ENCODE peak calls at places on chromosomes 13 and 19, in ten cellular contexts. One of them, this sample, is unnamed.

GRCh38 chr19:45508931-45509691 is 1.8 kb downstream of the VASP start:
- DNase-seq in Calu3: peak
- DNase-seq in breast epithelium: peak
- DNase-seq in left ventricle myocardium inferior: peak
- DNase-seq in RWPE1: peak
- DNase-seq in colonic mucosa: peak
- DNase-seq in heart right ventricle: peak
- DNase-seq in A549: peak
- DNase-seq in cardiac muscle cell: peak
- DNase-seq in foreskin fibroblast: peak
- DNase-seq in this sample: peak

GRCh38 chr13:27917121-27917947 is 2.5 kb upstream of the PDX1 start:
- DNase-seq in heart right ventricle: no peak
- DNase-seq in RWPE1: no peak
- DNase-seq in cardiac muscle cell: no peak
- DNase-seq in foreskin fibroblast: no peak
- DNase-seq in A549: no peak
- DNase-seq in colonic mucosa: no peak
- DNase-seq in Calu3: no peak
- DNase-seq in breast epithelium: no peak
- DNase-seq in left ventricle myocardium inferior: no peak
- DNase-seq in this sample: peak

GRCh38 chr19:38144667-38145066 is 79.4 kb downstream of the DPF1 start:
- DNase-seq in breast epithelium: no peak
- DNase-seq in left ventricle myocardium inferior: no peak
- DNase-seq in colonic mucosa: no peak
- DNase-seq in A549: no peak
- DNase-seq in cardiac muscle cell: no peak
- DNase-seq in Calu3: no peak
- DNase-seq in foreskin fibroblast: no peak
- DNase-seq in heart right ventricle: no peak
- DNase-seq in RWPE1: no peak
- DNase-seq in this sample: no peak

GRCh38 chr13:79374578-79374977 is 31.5 kb downstream of the RBM26 start:
- DNase-seq in Calu3: no peak
- DNase-seq in colonic mucosa: no peak
- DNase-seq in RWPE1: no peak
- DNase-seq in breast epithelium: no peak
- DNase-seq in A549: no peak
- DNase-seq in foreskin fibroblast: no peak
- DNase-seq in left ventricle myocardium inferior: no peak
- DNase-seq in heart right ventricle: no peak
- DNase-seq in cardiac muscle cell: no peak
- DNase-seq in this sample: no peak

GRCh38 chr19:35509018-35509652 is 4.3 kb downstream of the DMKN start:
- DNase-seq in colonic mucosa: peak
- DNase-seq in foreskin fibroblast: no peak
- DNase-seq in RWPE1: peak
- DNase-seq in heart right ventricle: no peak
- DNase-seq in left ventricle myocardium inferior: no peak
- DNase-seq in Calu3: peak
- DNase-seq in cardiac muscle cell: peak
- DNase-seq in A549: no peak
- DNase-seq in breast epithelium: no peak
- DNase-seq in this sample: no peak

GRCh38 chr13:27967736-27968315 is 1.3 kb downstream of the CDX2 start:
- DNase-seq in cardiac muscle cell: no peak
- DNase-seq in left ventricle myocardium inferior: no peak
- DNase-seq in Calu3: no peak
- DNase-seq in RWPE1: no peak
- DNase-seq in A549: no peak
- DNase-seq in breast epithelium: no peak
- DNase-seq in heart right ventricle: no peak
- DNase-seq in foreskin fibroblast: no peak
- DNase-seq in colonic mucosa: no peak
- DNase-seq in this sample: peak

GRCh38 chr13:50152655-50153309 is 137.5 kb downstream of the KCNRG start:
- DNase-seq in RWPE1: no peak
- DNase-seq in A549: no peak
- DNase-seq in heart right ventricle: no peak
- DNase-seq in colonic mucosa: no peak
- DNase-seq in breast epithelium: no peak
- DNase-seq in foreskin fibroblast: no peak
- DNase-seq in left ventricle myocardium inferior: no peak
- DNase-seq in cardiac muscle cell: no peak
- DNase-seq in Calu3: no peak
- DNase-seq in this sample: no peak

GRCh38 chr13:71718931-71719330 is 148.1 kb downstream of the DACH1 start:
- DNase-seq in cardiac muscle cell: no peak
- DNase-seq in breast epithelium: no peak
- DNase-seq in colonic mucosa: no peak
- DNase-seq in Calu3: no peak
- DNase-seq in left ventricle myocardium inferior: no peak
- DNase-seq in RWPE1: no peak
- DNase-seq in heart right ventricle: no peak
- DNase-seq in foreskin fibroblast: no peak
- DNase-seq in A549: no peak
- DNase-seq in this sample: no peak

GRCh38 chr13:97346561-97347254 is 87.3 kb upstream of the RAP2A start:
- DNase-seq in A549: no peak
- DNase-seq in RWPE1: no peak
- DNase-seq in heart right ventricle: no peak
- DNase-seq in cardiac muscle cell: no peak
- DNase-seq in foreskin fibroblast: no peak
- DNase-seq in left ventricle myocardium inferior: no peak
- DNase-seq in breast epithelium: no peak
- DNase-seq in colonic mucosa: no peak
- DNase-seq in Calu3: no peak
- DNase-seq in this sample: no peak

GRCh38 chr13:45474584-45475454 is 10.1 kb downstream of the COG3 start:
- DNase-seq in heart right ventricle: no peak
- DNase-seq in foreskin fibroblast: no peak
- DNase-seq in A549: no peak
- DNase-seq in cardiac muscle cell: no peak
- DNase-seq in RWPE1: no peak
- DNase-seq in Calu3: no peak
- DNase-seq in breast epithelium: no peak
- DNase-seq in left ventricle myocardium inferior: no peak
- DNase-seq in colonic mucosa: no peak
- DNase-seq in this sample: no peak

GRCh38 chr19:52936151-52936957 is 13.1 kb upstream of the ZNF888 start:
- DNase-seq in heart right ventricle: no peak
- DNase-seq in RWPE1: no peak
- DNase-seq in cardiac muscle cell: no peak
- DNase-seq in A549: no peak
- DNase-seq in Calu3: peak
- DNase-seq in left ventricle myocardium inferior: no peak
- DNase-seq in foreskin fibroblast: no peak
- DNase-seq in breast epithelium: no peak
- DNase-seq in colonic mucosa: peak
- DNase-seq in this sample: no peak

GRCh38 chr19:48967346-48968178 is 2.5 kb downstream of the FTL start:
- DNase-seq in foreskin fibroblast: peak
- DNase-seq in RWPE1: no peak
- DNase-seq in heart right ventricle: no peak
- DNase-seq in A549: peak
- DNase-seq in cardiac muscle cell: no peak
- DNase-seq in Calu3: no peak
- DNase-seq in left ventricle myocardium inferior: peak
- DNase-seq in colonic mucosa: no peak
- DNase-seq in breast epithelium: no peak
- DNase-seq in this sample: no peak

GRCh38 chr13:33459702-33460101 is 174.1 kb upstream of the STARD13 start:
- DNase-seq in foreskin fibroblast: no peak
- DNase-seq in colonic mucosa: no peak
- DNase-seq in left ventricle myocardium inferior: no peak
- DNase-seq in A549: no peak
- DNase-seq in Calu3: no peak
- DNase-seq in cardiac muscle cell: no peak
- DNase-seq in breast epithelium: no peak
- DNase-seq in heart right ventricle: no peak
- DNase-seq in RWPE1: no peak
- DNase-seq in this sample: no peak

GRCh38 chr19:16628984-16629691 is 1.1 kb upstream of the MED26 start:
- DNase-seq in Calu3: no peak
- DNase-seq in left ventricle myocardium inferior: peak
- DNase-seq in A549: no peak
- DNase-seq in breast epithelium: no peak
- DNase-seq in heart right ventricle: peak
- DNase-seq in colonic mucosa: peak
- DNase-seq in foreskin fibroblast: peak
- DNase-seq in RWPE1: peak
- DNase-seq in cardiac muscle cell: no peak
- DNase-seq in this sample: no peak

GRCh38 chr13:50030315-50030714 is 15.1 kb downstream of the KCNRG start:
- DNase-seq in breast epithelium: no peak
- DNase-seq in RWPE1: no peak
- DNase-seq in foreskin fibroblast: no peak
- DNase-seq in cardiac muscle cell: no peak
- DNase-seq in A549: no peak
- DNase-seq in heart right ventricle: no peak
- DNase-seq in colonic mucosa: no peak
- DNase-seq in Calu3: no peak
- DNase-seq in left ventricle myocardium inferior: no peak
- DNase-seq in this sample: no peak

GRCh38 chr19:7197760-7198696 is 96.2 kb downstream of the INSR start:
- DNase-seq in foreskin fibroblast: peak
- DNase-seq in colonic mucosa: peak
- DNase-seq in cardiac muscle cell: peak
- DNase-seq in Calu3: peak
- DNase-seq in heart right ventricle: peak
- DNase-seq in RWPE1: peak
- DNase-seq in breast epithelium: peak
- DNase-seq in A549: peak
- DNase-seq in left ventricle myocardium inferior: peak
- DNase-seq in this sample: peak
- TF ChIP-seq CTCF in foreskin fibroblast: no peak
- TF ChIP-seq CTCF in colonic mucosa: no peak
- TF ChIP-seq CTCF in cardiac muscle cell: peak
- TF ChIP-seq CTCF in Calu3: no peak
- TF ChIP-seq CTCF in heart right ventricle: no peak
- TF ChIP-seq CTCF in RWPE1: no peak
- TF ChIP-seq CTCF in breast epithelium: peak
- TF ChIP-seq CTCF in A549: no peak
- TF ChIP-seq CTCF in left ventricle myocardium inferior: peak
- TF ChIP-seq CTCF in this sample: peak

GRCh38 chr13:40994581-40995230 is 24.4 kb downstream of the ELF1 start:
- DNase-seq in colonic mucosa: no peak
- DNase-seq in foreskin fibroblast: no peak
- DNase-seq in heart right ventricle: no peak
- DNase-seq in left ventricle myocardium inferior: no peak
- DNase-seq in cardiac muscle cell: no peak
- DNase-seq in Calu3: no peak
- DNase-seq in A549: no peak
- DNase-seq in RWPE1: no peak
- DNase-seq in breast epithelium: no peak
- DNase-seq in this sample: no peak

GRCh38 chr13:40993987-40994386 is 25.1 kb downstream of the ELF1 start:
- DNase-seq in breast epithelium: no peak
- DNase-seq in heart right ventricle: no peak
- DNase-seq in Calu3: peak
- DNase-seq in cardiac muscle cell: no peak
- DNase-seq in left ventricle myocardium inferior: no peak
- DNase-seq in colonic mucosa: peak
- DNase-seq in A549: no peak
- DNase-seq in foreskin fibroblast: no peak
- DNase-seq in RWPE1: peak
- DNase-seq in this sample: no peak

GRCh38 chr13:40993119-40993518 is 26.0 kb downstream of the ELF1 start:
- DNase-seq in A549: no peak
- DNase-seq in breast epithelium: no peak
- DNase-seq in heart right ventricle: no peak
- DNase-seq in colonic mucosa: no peak
- DNase-seq in left ventricle myocardium inferior: no peak
- DNase-seq in Calu3: no peak
- DNase-seq in RWPE1: no peak
- DNase-seq in foreskin fibroblast: no peak
- DNase-seq in cardiac muscle cell: no peak
- DNase-seq in this sample: no peak

GRCh38 chr13:40995997-40996396 is 23.1 kb downstream of the ELF1 start:
- DNase-seq in left ventricle myocardium inferior: no peak
- DNase-seq in A549: no peak
- DNase-seq in colonic mucosa: no peak
- DNase-seq in heart right ventricle: no peak
- DNase-seq in Calu3: no peak
- DNase-seq in foreskin fibroblast: no peak
- DNase-seq in RWPE1: no peak
- DNase-seq in cardiac muscle cell: no peak
- DNase-seq in breast epithelium: no peak
- DNase-seq in this sample: no peak

DNA sequence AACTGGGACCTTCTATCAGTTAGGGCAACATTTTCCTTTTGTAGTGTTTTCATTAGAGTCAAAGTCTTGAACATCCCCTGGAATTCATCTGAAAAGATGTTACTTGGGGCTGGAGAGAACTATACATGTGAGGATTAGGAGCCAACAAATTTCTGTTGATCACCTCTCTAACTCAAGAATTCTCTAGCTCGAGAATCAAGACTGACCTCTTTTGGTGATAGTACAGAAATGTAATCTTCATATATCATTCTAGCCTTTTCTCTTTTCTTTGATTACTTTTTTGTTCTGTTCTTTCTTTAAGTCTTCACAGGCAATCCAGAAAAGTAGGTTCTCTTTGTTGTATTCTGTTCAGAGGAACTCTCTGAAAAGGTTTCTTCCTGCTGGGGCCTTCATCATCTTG is 26.4 kb downstream of the ELF1 start:
- DNase-seq in RWPE1: no peak
- DNase-seq in colonic mucosa: no peak
- DNase-seq in foreskin fibroblast: no peak
- DNase-seq in cardiac muscle cell: no peak
- DNase-seq in heart right ventricle: no peak
- DNase-seq in breast epithelium: no peak
- DNase-seq in A549: no peak
- DNase-seq in left ventricle myocardium inferior: no peak
- DNase-seq in Calu3: no peak
- DNase-seq in this sample: no peak
- TF ChIP-seq CTCF in RWPE1: no peak
- TF ChIP-seq CTCF in colonic mucosa: no peak
- TF ChIP-seq CTCF in foreskin fibroblast: no peak
- TF ChIP-seq CTCF in cardiac muscle cell: peak
- TF ChIP-seq CTCF in heart right ventricle: no peak
- TF ChIP-seq CTCF in breast epithelium: no peak
- TF ChIP-seq CTCF in A549: no peak
- TF ChIP-seq CTCF in left ventricle myocardium inferior: no peak
- TF ChIP-seq CTCF in Calu3: no peak
- TF ChIP-seq CTCF in this sample: no peak

GRCh38 chr13:30165791-30166190 is 141.6 kb downstream of the KATNAL1 start:
- DNase-seq in heart right ventricle: no peak
- DNase-seq in Calu3: no peak
- DNase-seq in left ventricle myocardium inferior: no peak
- DNase-seq in colonic mucosa: no peak
- DNase-seq in breast epithelium: no peak
- DNase-seq in A549: no peak
- DNase-seq in foreskin fibroblast: no peak
- DNase-seq in cardiac muscle cell: no peak
- DNase-seq in RWPE1: no peak
- DNase-seq in this sample: no peak
- TF ChIP-seq CTCF in heart right ventricle: no peak
- TF ChIP-seq CTCF in Calu3: no peak
- TF ChIP-seq CTCF in left ventricle myocardium inferior: no peak
- TF ChIP-seq CTCF in colonic mucosa: no peak
- TF ChIP-seq CTCF in breast epithelium: no peak
- TF ChIP-seq CTCF in A549: no peak
- TF ChIP-seq CTCF in foreskin fibroblast: no peak
- TF ChIP-seq CTCF in cardiac muscle cell: peak
- TF ChIP-seq CTCF in RWPE1: no peak
- TF ChIP-seq CTCF in this sample: no peak

GRCh38 chr19:6433165-6433564 is 398 bp downstream of the SLC25A41 start:
- DNase-seq in heart right ventricle: no peak
- DNase-seq in cardiac muscle cell: no peak
- DNase-seq in colonic mucosa: no peak
- DNase-seq in breast epithelium: no peak
- DNase-seq in RWPE1: no peak
- DNase-seq in A549: no peak
- DNase-seq in left ventricle myocardium inferior: no peak
- DNase-seq in Calu3: no peak
- DNase-seq in foreskin fibroblast: no peak
- DNase-seq in this sample: no peak
- TF ChIP-seq CTCF in heart right ventricle: no peak
- TF ChIP-seq CTCF in cardiac muscle cell: no peak
- TF ChIP-seq CTCF in colonic mucosa: no peak
- TF ChIP-seq CTCF in breast epithelium: no peak
- TF ChIP-seq CTCF in RWPE1: no peak
- TF ChIP-seq CTCF in A549: no peak
- TF ChIP-seq CTCF in left ventricle myocardium inferior: no peak
- TF ChIP-seq CTCF in Calu3: no peak
- TF ChIP-seq CTCF in foreskin fibroblast: no peak
- TF ChIP-seq CTCF in this sample: no peak

This sample was measured in glutamatergic neuron.